ENCODE peak calls at places on chromosomes 12 and 14, in four cellular contexts. Z is HT-29; H is stimulated activated naive CD4-positive, alpha-beta T cell; X is lower leg skin. G is an unnamed sample.

GRCh38 chr14:29548948-29549370 is 378.7 kb downstream of the PRKD1 start:
- DNase-seq in X (no peak), Z (peak), H (no peak), G (peak)

GRCh38 chr14:102532204-102532658 is 22.7 kb upstream of the ANKRD9 start:
- DNase-seq in X (no peak), Z (no peak), H (no peak), G (no peak)

GRCh38 chr14:52307870-52308269 is 6.2 kb upstream of the PTGER2 start:
- DNase-seq in Z (no peak), X (no peak), H (no peak), G (no peak)

GRCh38 chr14:32077081-32078029 is at the start of gene ARHGAP5:
- DNase-seq in X (peak), Z (no peak), H (peak), G (no peak)

GRCh38 chr12:74945771-74946198 is 263.9 kb downstream of the KCNC2 start:
- DNase-seq in H (no peak), Z (peak), X (no peak), G (no peak)

GRCh38 chr12:92290016-92290685 is 144.5 kb upstream of the BTG1 start:
- DNase-seq in Z (no peak), X (no peak), H (no peak), G (peak)

GRCh38 chr12:76193961-76194360 is 109.5 kb upstream of the NAP1L1 start:
- DNase-seq in X (no peak), H (no peak), Z (no peak), G (no peak)

GRCh38 chr12:26274441-26275312 is 79.3 kb downstream of the SSPN start:
- DNase-seq in Z (peak), X (peak), H (no peak), G (peak)

GRCh38 chr14:22025884-22026283 is 352.3 kb upstream of the OR4E1 start:
- DNase-seq in Z (no peak), X (no peak), H (no peak), G (no peak)

GRCh38 chr14:99754141-99755067 is 38.8 kb upstream of the EML1 start:
- DNase-seq in X (no peak), Z (no peak), H (no peak), G (peak)

GRCh38 chr14:70809238-70810214 is at the start of gene MAP3K9:
- DNase-seq in Z (peak), H (peak), X (peak), G (peak)